ENCODE peak calls at places on chromosomes 12 and 14, in seven cellular contexts. Y is glutamatergic neuron; R is activated gamma-delta T cell treated with Interleukin-2 at 50 U/mL for 16 hours; B is activated T-cell treated with anti-CD3 and anti-CD28 coated beads, Interleukin-2, amount 50 U/mL, for 72 hours; V is A549; S is stimulated activated CD8-positive, alpha-beta memory T cell treated with anti-CD3 and anti-CD28 coated beads, Interleukin-12 subunit alpha, Interleukin-12 subunit beta, amount 100 ng/mL, for 4 hours; G is CD8-positive, alpha-beta memory T cell. J is an unnamed sample.
A peak's percentile ranks its signal among the peaks of the same experiment; 100 is the strongest.

GRCh38 chr14:32366995-32367394 is 37.9 kb downstream of the AKAP6 start:
- DNase-seq in Y (no peak), R (no peak), B (no peak), V (no peak), S (no peak), G (no peak), J (no peak)

GRCh38 chr14:73591690-73592448 is at the start of gene ACOT4:
- DNase-seq in Y (peak; percentile 38), R (peak; percentile 35), B (peak; percentile 69), V (peak; percentile 49), S (peak; percentile 40), G (peak; percentile 74), J (peak; percentile 65)

GRCh38 chr12:92034858-92035401 is 110.7 kb downstream of the BTG1 start:
- DNase-seq in Y (peak; percentile 13), R (peak; percentile 49), B (peak; percentile 34), V (peak; percentile 24), S (peak; percentile 10), G (peak; percentile 59), J (peak; percentile 15)

GRCh38 chr12:47964102-47964723 is 817 bp downstream of the TMEM106C start:
- DNase-seq in Y (peak; percentile 49), R (no peak), B (peak; percentile 12), V (peak; percentile 33), S (no peak), G (no peak), J (no peak)

GRCh38 chr12:104454997-104455396 is 1.8 kb upstream of the CHST11 start:
- DNase-seq in Y (no peak), R (no peak), B (no peak), V (peak; percentile 55), S (no peak), G (no peak), J (no peak)

GRCh38 chr12:95484524-95484923 is 10.6 kb downstream of the METAP2 start:
- DNase-seq in Y (no peak), R (no peak), B (no peak), V (no peak), S (no peak), G (no peak), J (no peak)

GRCh38 chr12:67452119-67452805 is 183.1 kb downstream of the CAND1 start:
- DNase-seq in Y (no peak), R (no peak), B (peak; percentile 39), V (no peak), S (no peak), G (no peak), J (no peak)

GRCh38 chr12:131950182-131950913 is 606 bp downstream of the EP400 start:
- DNase-seq in Y (peak; percentile 65), R (no peak), B (peak; percentile 52), V (no peak), S (peak; percentile 31), G (peak; percentile 59), J (peak; percentile 40)

GRCh38 chr14:24243336-24243836 is 963 bp upstream of the TINF2 start:
- DNase-seq in Y (no peak), R (no peak), B (no peak), V (no peak), S (no peak), G (no peak), J (peak; percentile 65)

GRCh38 chr14:94031880-94032279 is 5.7 kb downstream of the OTUB2 start:
- DNase-seq in Y (no peak), R (no peak), B (no peak), V (no peak), S (no peak), G (no peak), J (no peak)

GRCh38 chr12:90253142-90253541 is 544.5 kb upstream of the ATP2B1 start:
- DNase-seq in Y (no peak), R (no peak), B (no peak), V (no peak), S (no peak), G (no peak), J (no peak)

GRCh38 chr14:90336401-90336800 is 4.7 kb upstream of the NRDE2 start:
- DNase-seq in Y (no peak), R (no peak), B (no peak), V (no peak), S (no peak), G (no peak), J (no peak)

GRCh38 chr14:61479746-61480502 is 158.5 kb downstream of the PRKCH start:
- DNase-seq in Y (no peak), R (no peak), B (no peak), V (no peak), S (no peak), G (no peak), J (no peak)

GRCh38 chr14:71665157-71665556 is 267.1 kb upstream of the RGS6 start:
- DNase-seq in Y (no peak), R (no peak), B (no peak), V (no peak), S (no peak), G (no peak), J (no peak)

GRCh38 chr12:96263449-96263902 is 69.3 kb downstream of the ELK3 start:
- DNase-seq in Y (no peak), R (no peak), B (no peak), V (no peak), S (no peak), G (no peak), J (no peak)

GRCh38 chr14:20516921-20517320 is 11.6 kb downstream of the RNASE10 start:
- DNase-seq in Y (no peak), R (no peak), B (no peak), V (no peak), S (no peak), G (no peak), J (no peak)

GRCh38 chr14:64725360-64725815 is 21.2 kb downstream of the PLEKHG3 start:
- DNase-seq in Y (peak; percentile 63), R (no peak), B (no peak), V (no peak), S (no peak), G (no peak), J (no peak)

GRCh38 chr14:63614964-63615363 is 26.7 kb downstream of the WDR89 start:
- DNase-seq in Y (no peak), R (no peak), B (no peak), V (no peak), S (no peak), G (no peak), J (no peak)

GRCh38 chr14:35161231-35161630 is 38.9 kb downstream of the PRORP start:
- DNase-seq in Y (no peak), R (peak; percentile 13), B (peak; percentile 36), V (no peak), S (no peak), G (no peak), J (no peak)

GRCh38 chr12:65606008-65606766 is 218.1 kb upstream of the HMGA2 start:
- DNase-seq in Y (no peak), R (no peak), B (no peak), V (no peak), S (no peak), G (no peak), J (no peak)

GRCh38 chr12:106588771-106589170 is 6.0 kb downstream of the RFX4 start:
- DNase-seq in Y (no peak), R (no peak), B (no peak), V (no peak), S (no peak), G (no peak), J (no peak)

GRCh38 chr14:103806805-103807204 is 40.6 kb downstream of the PPP1R13B start:
- DNase-seq in Y (no peak), R (no peak), B (no peak), V (no peak), S (no peak), G (no peak), J (no peak)

GRCh38 chr14:93035585-93035916 is 80.2 kb downstream of the ITPK1 start:
- DNase-seq in Y (no peak), R (no peak), B (no peak), V (no peak), S (no peak), G (no peak), J (no peak)

GRCh38 chr12:114812858-114813761 is 129.1 kb upstream of the TBX3 start:
- DNase-seq in Y (no peak), R (no peak), B (no peak), V (peak; percentile 34), S (no peak), G (no peak), J (no peak)

GRCh38 chr12:6795088-6795487 is 5.8 kb downstream of the CD4 start:
- DNase-seq in Y (no peak), R (no peak), B (no peak), V (no peak), S (no peak), G (no peak), J (no peak)

GRCh38 chr12:3463927-3464326 is 27.1 kb upstream of the PRMT8 start:
- DNase-seq in Y (no peak), R (no peak), B (no peak), V (no peak), S (no peak), G (no peak), J (peak; percentile 28)

GRCh38 chr14:57066887-57067513 is 201.7 kb downstream of the EXOC5 start:
- DNase-seq in Y (peak; percentile 85), R (no peak), B (peak; percentile 44), V (peak; percentile 13), S (no peak), G (no peak), J (peak; percentile 52)

GRCh38 chr12:7588703-7589329 is 76.9 kb downstream of the APOBEC1 start:
- DNase-seq in Y (peak; percentile 27), R (peak; percentile 47), B (peak; percentile 46), V (peak; percentile 56), S (no peak), G (peak; percentile 52), J (peak; percentile 71)

GRCh38 chr12:52074006-52074405 is 4.2 kb downstream of the ATG101 start:
- DNase-seq in Y (peak; percentile 69), R (no peak), B (no peak), V (no peak), S (no peak), G (no peak), J (no peak)

GRCh38 chr12:27013606-27014084 is 539 bp downstream of the TM7SF3 start:
- DNase-seq in Y (no peak), R (no peak), B (no peak), V (peak; percentile 27), S (no peak), G (no peak), J (peak; percentile 7)

GRCh38 chr12:132672116-132672515 is 15.0 kb downstream of the POLE start:
- DNase-seq in Y (no peak), R (no peak), B (no peak), V (no peak), S (no peak), G (no peak), J (no peak)

GRCh38 chr14:102215071-102215470 is 75.4 kb downstream of the WDR20 start:
- DNase-seq in Y (no peak), R (no peak), B (no peak), V (no peak), S (no peak), G (no peak), J (no peak)

GRCh38 chr14:67622675-67623074 is 3.0 kb downstream of the ARG2 start:
- DNase-seq in Y (no peak), R (no peak), B (no peak), V (no peak), S (no peak), G (no peak), J (no peak)

GRCh38 chr12:40227447-40227846 is 2.6 kb downstream of the LRRK2 start:
- DNase-seq in Y (no peak), R (no peak), B (no peak), V (no peak), S (no peak), G (no peak), J (no peak)

J was measured in Calu3.